ENCODE peak calls at places on chromosomes 7 and 10, in six cellular contexts. T, X, G, K, C and O are unnamed samples.

GRCh38 chr7:121475806-121476205 is 79.7 kb upstream of the FAM3C start:
- DNase-seq in G (no peak), C (no peak), X (no peak), T (no peak), K (no peak), O (no peak)

GRCh38 chr10:104201636-104202035 is 30.5 kb downstream of the CFAP43 start:
- DNase-seq in C (no peak), T (no peak), G (no peak), X (no peak), K (no peak), O (no peak)

GRCh38 chr10:71725998-71726672 is 6.6 kb upstream of the C10orf105 start:
- DNase-seq in G (no peak), C (peak), T (peak), K (no peak), X (peak), O (peak)

GRCh38 chr7:158957921-158958471 is 101.6 kb downstream of the DYNC2I1 start:
- DNase-seq in G (no peak), K (no peak), T (peak), X (peak), C (no peak), O (peak)

GRCh38 chr10:71965623-71966022 is 1.4 kb downstream of the CHST3 start:
- DNase-seq in G (no peak), K (no peak), C (no peak), X (no peak), T (no peak), O (no peak)

GRCh38 chr10:15729890-15730289 is 10.2 kb upstream of the ITGA8 start:
- DNase-seq in C (no peak), X (no peak), G (no peak), T (no peak), K (no peak), O (no peak)

GRCh38 chr10:52011113-52011512 is 303.0 kb upstream of the DKK1 start:
- DNase-seq in C (no peak), K (no peak), G (no peak), X (no peak), T (no peak), O (no peak)

GRCh38 chr7:3787717-3788311 is 486.8 kb downstream of the SDK1 start:
- DNase-seq in X (no peak), C (peak), T (no peak), K (no peak), G (no peak), O (no peak)

GRCh38 chr7:151366141-151366871 is 24.7 kb downstream of the NUB1 start:
- DNase-seq in X (no peak), C (peak), T (no peak), K (no peak), G (no peak), O (no peak)

GRCh38 chr7:140506788-140507464 is 27.6 kb upstream of the MKRN1 start:
- DNase-seq in C (peak), X (no peak), K (no peak), G (no peak), T (no peak), O (peak)

GRCh38 chr7:120052884-120053382 is 220.0 kb upstream of the KCND2 start:
- DNase-seq in X (peak), G (no peak), T (no peak), C (peak), K (no peak), O (peak)

GRCh38 chr10:129031233-129032150 is 435.5 kb upstream of the MGMT start:
- DNase-seq in K (no peak), T (peak), C (peak), X (peak), G (no peak), O (peak)

GRCh38 chr10:97869091-97870042 is 19.7 kb downstream of the GOLGA7B start:
- DNase-seq in K (peak), C (peak), T (peak), G (no peak), X (peak), O (peak)

GRCh38 chr10:14396441-14397048 is 65.8 kb upstream of the FRMD4A start:
- DNase-seq in X (peak), K (no peak), G (no peak), C (peak), T (no peak), O (no peak)
- TF ChIP-seq CTCF in X (peak), K (no peak), G (peak), C (peak), T (peak), O (peak)

GRCh38 chr7:2105280-2105679 is 127.5 kb downstream of the MAD1L1 start:
- DNase-seq in X (no peak), C (no peak), T (no peak), G (no peak), K (no peak), O (no peak)

GRCh38 chr7:2104716-2105115 is 128.0 kb downstream of the MAD1L1 start:
- DNase-seq in G (no peak), X (no peak), C (no peak), K (no peak), T (no peak), O (no peak)

GRCh38 chr7:2105917-2106316 is 126.8 kb downstream of the MAD1L1 start:
- DNase-seq in C (no peak), G (no peak), X (no peak), T (peak), K (no peak), O (no peak)

GRCh38 chr7:2103071-2103898 is 129.5 kb downstream of the MAD1L1 start:
- DNase-seq in C (no peak), X (no peak), K (no peak), T (no peak), G (no peak), O (no peak)

GRCh38 chr7:2104107-2104710 is 128.5 kb downstream of the MAD1L1 start:
- DNase-seq in T (peak), X (no peak), K (peak), G (no peak), C (peak), O (no peak)
- TF ChIP-seq CTCF in T (peak), X (peak), K (no peak), G (no peak), C (peak), O (no peak)

GRCh38 chr7:107469836-107470416 is at the start of gene GPR22:
- DNase-seq in K (no peak), X (no peak), T (no peak), C (no peak), G (no peak), O (no peak)

GRCh38 chr7:107473975-107474598 is 4.2 kb downstream of the GPR22 start:
- DNase-seq in K (no peak), C (no peak), G (no peak), X (no peak), T (no peak), O (no peak)

GRCh38 chr7:107468824-107469223 is 1.0 kb upstream of the GPR22 start:
- DNase-seq in G (no peak), C (no peak), K (no peak), T (no peak), X (no peak), O (no peak)

GRCh38 chr7:107472116-107472515 is 2.3 kb downstream of the GPR22 start:
- DNase-seq in X (no peak), T (no peak), G (no peak), C (no peak), K (no peak), O (no peak)

DNA sequence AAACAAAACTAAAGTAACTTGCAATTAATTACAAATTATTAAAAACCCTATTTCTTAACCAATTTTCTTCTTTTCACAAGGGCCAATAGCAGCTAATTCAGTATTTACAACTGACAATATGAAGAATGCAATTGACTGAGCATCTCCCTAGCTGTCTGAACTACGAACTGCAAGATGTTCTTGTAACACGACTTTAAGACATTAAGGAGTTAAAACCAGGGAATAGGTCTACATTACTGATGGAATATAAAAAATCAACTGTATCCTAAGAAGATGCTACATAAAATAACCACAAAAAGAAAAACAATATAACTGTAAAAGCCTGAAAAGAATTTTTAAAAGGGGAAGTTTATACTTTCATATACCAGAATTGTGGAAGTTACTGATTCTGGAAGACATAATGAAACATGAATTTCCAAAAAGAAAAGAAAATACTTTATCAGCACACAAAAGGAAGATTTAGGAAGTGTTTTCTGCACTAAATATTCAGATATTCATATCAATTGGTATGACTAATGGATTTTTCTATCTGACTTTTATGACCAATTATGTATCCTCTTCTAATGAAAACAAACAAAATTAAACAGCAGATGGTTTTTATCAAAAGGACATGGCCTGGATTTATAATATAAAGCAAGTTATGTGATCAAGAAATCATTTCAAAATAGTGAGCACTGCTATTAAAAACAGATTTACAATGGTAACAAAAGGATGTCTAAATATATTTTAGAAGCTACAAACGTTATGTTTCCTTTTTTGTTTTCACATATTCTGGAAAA is 1.6 kb downstream of the GPR22 start:
- DNase-seq in C (no peak), T (no peak), K (no peak), G (no peak), X (no peak), O (no peak)
- TF ChIP-seq CTCF in C (no peak), T (no peak), K (no peak), G (no peak), X (no peak), O (no peak)

DNA sequence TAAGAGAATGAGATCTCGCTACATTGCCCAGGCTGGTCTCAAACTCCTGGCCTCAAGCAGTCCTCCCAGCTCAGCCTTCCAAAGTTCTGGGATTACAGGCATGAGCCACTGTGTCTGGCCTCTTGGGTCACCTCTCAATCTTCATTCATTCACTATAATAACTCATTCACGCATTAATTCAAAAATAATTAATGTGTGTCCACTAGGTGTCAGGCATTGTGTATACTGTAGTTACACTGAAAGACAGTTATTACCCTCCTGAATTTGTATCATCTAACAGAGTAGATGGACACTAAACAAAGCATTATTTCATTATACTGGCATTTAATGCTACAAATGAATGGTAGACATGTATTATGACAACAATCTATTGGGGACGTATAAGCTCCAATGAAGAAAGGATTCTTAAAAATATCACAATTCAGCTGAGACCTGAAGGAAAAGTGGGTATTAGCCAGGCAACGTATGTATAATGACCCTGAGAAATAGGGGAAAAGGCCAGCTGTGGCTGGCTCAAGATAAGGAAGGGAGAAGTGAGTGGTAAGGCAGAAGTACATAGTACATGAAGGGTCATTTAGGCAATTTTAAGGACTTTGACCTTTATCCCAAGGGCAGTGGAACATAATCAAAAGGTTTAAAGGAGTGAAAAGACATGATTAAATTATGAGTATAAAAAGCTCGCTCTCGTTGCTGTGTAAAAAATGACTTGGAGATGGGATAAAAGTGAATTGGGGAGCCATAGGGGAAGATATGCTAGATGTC is 150.7 kb downstream of the BTAF1 start:
- DNase-seq in T (no peak), G (no peak), X (peak), C (no peak), K (peak), O (peak)
- TF ChIP-seq CTCF in T (no peak), G (no peak), X (peak), C (peak), K (peak), O (peak)

DNA sequence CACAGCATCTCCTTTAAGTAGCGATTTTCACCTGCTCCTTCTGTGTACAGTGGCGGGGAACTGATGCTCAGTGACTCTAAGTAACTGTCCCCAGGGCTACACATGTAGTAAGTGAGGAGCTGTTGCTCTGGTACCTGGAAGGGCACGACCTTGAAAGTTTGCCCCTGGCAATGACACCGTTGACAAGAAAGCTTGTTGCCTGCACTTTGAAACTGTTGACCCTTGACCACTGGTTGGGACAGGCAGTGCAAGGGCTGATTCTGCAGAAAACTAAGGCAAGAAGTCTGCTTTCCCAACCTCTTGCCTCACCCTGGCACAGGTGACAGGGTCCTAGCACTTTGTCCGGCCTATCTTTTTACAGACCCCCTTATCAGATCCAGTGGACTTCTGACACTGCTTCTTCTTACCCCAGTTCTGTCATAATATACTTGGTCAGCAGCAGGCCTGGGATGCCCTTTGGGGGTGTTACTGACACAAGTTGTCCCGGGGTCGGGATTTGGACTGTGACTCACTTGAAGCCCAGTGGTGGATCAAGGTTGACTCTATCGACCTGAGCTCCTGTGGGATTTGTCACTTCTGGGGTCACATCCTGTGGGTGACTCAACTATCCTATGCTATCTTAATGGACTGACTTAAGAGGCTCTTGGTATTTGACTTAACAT is 5.8 kb downstream of the ACSL5 start:
- DNase-seq in C (peak), T (no peak), K (peak), G (no peak), X (peak), O (no peak)
- TF ChIP-seq CTCF in C (no peak), T (no peak), K (no peak), G (no peak), X (no peak), O (no peak)

GRCh38 chr7:133744451-133744850 is 382.7 kb upstream of the LRGUK start:
- DNase-seq in T (no peak), C (no peak), G (no peak), K (no peak), X (no peak), O (no peak)

GRCh38 chr7:133741078-133741477 is 386.1 kb upstream of the LRGUK start:
- DNase-seq in C (no peak), G (no peak), T (no peak), X (no peak), K (no peak), O (no peak)

GRCh38 chr7:133741703-133742102 is 385.4 kb upstream of the LRGUK start:
- DNase-seq in X (no peak), K (no peak), T (no peak), C (no peak), G (no peak), O (no peak)

GRCh38 chr7:133739817-133740216 is 387.3 kb upstream of the LRGUK start:
- DNase-seq in K (no peak), X (no peak), T (no peak), G (no peak), C (no peak), O (no peak)

DNA sequence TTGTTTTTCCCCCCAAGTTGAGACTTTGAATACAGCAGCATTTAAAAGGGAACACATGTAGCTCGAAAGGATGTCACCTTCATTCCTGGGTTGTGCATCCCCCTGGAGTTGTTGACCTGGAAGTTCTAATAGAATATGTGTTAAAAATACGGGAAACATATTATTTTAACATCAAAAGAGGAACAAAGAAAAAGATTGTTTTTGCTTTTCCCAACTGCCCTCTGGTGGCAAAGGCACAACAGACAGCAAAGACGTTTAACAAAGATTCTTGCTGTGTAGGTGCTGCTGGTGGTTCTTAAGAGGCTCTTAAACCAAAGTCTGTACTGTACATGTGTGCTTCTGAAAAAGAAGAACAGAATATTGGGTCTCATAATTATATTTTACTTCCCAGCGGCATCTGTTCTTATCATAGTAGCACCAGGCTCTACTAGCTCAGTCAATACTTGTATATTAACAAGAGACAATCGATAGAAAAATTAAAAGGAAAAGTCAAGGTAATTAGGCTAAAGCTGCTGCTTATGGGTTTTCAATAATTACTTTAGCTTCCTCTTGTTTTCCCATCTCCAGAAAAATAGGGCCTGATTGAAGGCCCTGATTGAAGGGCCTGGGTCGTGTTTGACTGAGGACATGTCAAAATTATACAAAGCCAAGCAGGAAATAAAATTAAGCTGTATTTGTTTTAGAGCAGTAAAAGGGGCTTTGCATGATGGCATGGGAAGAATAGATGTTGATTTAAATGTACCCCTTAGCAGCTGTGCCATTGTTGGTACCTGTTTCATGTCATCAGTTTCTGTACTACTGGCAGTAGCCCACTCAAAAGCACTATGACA is 384.2 kb upstream of the LRGUK start:
- DNase-seq in G (no peak), C (peak), X (peak), T (no peak), K (no peak), O (peak)
- TF ChIP-seq CTCF in G (peak), C (peak), X (peak), T (no peak), K (peak), O (peak)